ENCODE peak calls at places on chromosomes 7 and 10, in seven cellular contexts. A is CD8-positive, alpha-beta T cell; J is body of pancreas; D is Panc1; N is thoracic aorta; R is GM23338; Z is ascending aorta. V is an unnamed sample. For H3K4me1, the result is how much of the 10 kb centered on the place peaks cover.

GRCh38 chr7:29239638-29240037 is 45.1 kb downstream of the CHN2 start:
- DNase-seq in A (no peak), J (peak), D (no peak), N (no peak), R (peak), Z (no peak), V (no peak)

GRCh38 chr10:43336641-43337318 is 34.7 kb upstream of the FXYD4 start:
- DNase-seq in A (no peak), J (no peak), D (no peak), N (no peak), R (no peak), Z (no peak), V (no peak)

GRCh38 chr10:108632044-108632443 is 1291.3 kb downstream of the XPNPEP1 start:
- DNase-seq in A (no peak), J (no peak), D (no peak), N (no peak), R (no peak), Z (no peak), V (no peak)

GRCh38 chr7:123979876-123980275 is 53.0 kb downstream of the TMEM229A start:
- DNase-seq in A (no peak), J (no peak), D (no peak), N (no peak), R (no peak), Z (no peak), V (no peak)

GRCh38 chr7:98231489-98232275 is 20.4 kb downstream of the TECPR1 start:
- DNase-seq in A (no peak), J (no peak), D (no peak), N (no peak), R (no peak), Z (no peak), V (no peak)

GRCh38 chr7:75931676-75932075 is 16.7 kb downstream of the POR start:
- DNase-seq in A (no peak), J (no peak), D (no peak), N (no peak), R (no peak), Z (no peak), V (no peak)

GRCh38 chr10:66714741-66715140 is 211.1 kb upstream of the LRRTM3 start:
- DNase-seq in A (no peak), J (no peak), D (no peak), N (no peak), R (no peak), Z (no peak), V (no peak)

GRCh38 chr10:6070647-6071046 is 8.5 kb upstream of the IL2RA start:
- DNase-seq in A (no peak), J (no peak), D (no peak), N (no peak), R (no peak), Z (no peak), V (no peak)

GRCh38 chr7:3437467-3437866 is 136.4 kb downstream of the SDK1 start:
- DNase-seq in A (no peak), J (no peak), D (no peak), N (no peak), R (no peak), Z (no peak), V (no peak)

GRCh38 chr10:80464557-80465466 is 10.7 kb downstream of the TSPAN14 start:
- DNase-seq in A (no peak), J (peak), D (no peak), N (no peak), R (peak), Z (no peak), V (peak)

GRCh38 chr7:327305-327931 is 37.4 kb downstream of the FOXL3 start:
- DNase-seq in A (no peak), J (no peak), D (no peak), N (no peak), R (no peak), Z (no peak), V (no peak)

DNA sequence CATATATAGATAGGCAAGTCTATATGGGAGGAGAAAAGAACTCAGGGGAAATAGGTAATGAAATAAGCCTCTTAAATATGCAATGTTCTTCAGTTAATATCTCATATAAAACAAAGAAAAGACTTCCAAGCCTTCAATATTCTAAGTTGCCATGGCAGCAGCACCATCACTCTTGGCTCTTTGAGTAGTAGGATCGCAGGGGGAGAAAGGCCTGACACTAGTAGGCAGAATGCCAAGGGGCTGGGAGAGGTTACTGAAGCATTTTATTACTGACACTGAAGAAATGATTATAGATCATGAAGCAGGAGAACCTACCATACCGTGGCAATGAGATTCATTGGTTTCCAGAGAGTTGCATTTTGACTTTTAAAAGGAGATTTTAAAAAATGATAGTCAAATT is 193.9 kb downstream of the NXPH1 start:
- DNase-seq in A (no peak), J (no peak), D (no peak), N (no peak), R (peak), Z (no peak), V (no peak)
- H3K4me1 ChIP-seq in A (under half), J (under half), D (under half), N (under half), R (under half), Z (under half), V (under half)

GRCh38 chr7:141356096-141356495 is 195.1 kb upstream of the AGK start:
- DNase-seq in A (no peak), J (no peak), D (no peak), N (no peak), R (no peak), Z (no peak), V (no peak)
- H3K4me1 ChIP-seq in A (under half), J (under half), D (under half), N (under half), R (under half), Z (under half), V (under half)

GRCh38 chr7:77427996-77428603 is 12.0 kb upstream of the GSAP start:
- DNase-seq in A (no peak), J (no peak), D (no peak), N (no peak), R (peak), Z (no peak), V (no peak)
- H3K4me1 ChIP-seq in A (under half), J (under half), D (under half), N (under half), R (under half), Z (under half), V (under half)

DNA sequence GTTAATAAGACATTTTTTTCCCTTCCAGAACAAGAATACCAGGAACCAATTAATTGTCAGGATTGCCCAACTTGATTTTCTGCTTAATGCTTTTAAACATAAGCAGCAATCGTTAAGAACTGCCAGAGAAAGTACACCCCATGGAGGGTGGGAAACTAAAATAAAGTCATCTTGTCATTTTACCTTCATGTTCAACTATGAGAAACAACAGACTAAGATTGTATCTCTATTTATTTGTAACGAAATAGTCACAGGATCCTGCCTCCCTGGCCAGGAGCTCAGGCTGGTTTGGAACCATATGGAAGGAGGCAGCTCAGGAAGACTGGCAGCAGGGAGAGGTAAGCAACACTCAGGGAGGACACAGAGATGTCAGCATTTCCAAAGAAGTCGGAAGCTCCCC is 129.6 kb downstream of the TNS3 start:
- DNase-seq in A (no peak), J (peak), D (no peak), N (no peak), R (no peak), Z (no peak), V (no peak)
- H3K4me1 ChIP-seq in A (under half), J (half or more), D (half or more), N (half or more), R (under half), Z (under half), V (under half)

DNA sequence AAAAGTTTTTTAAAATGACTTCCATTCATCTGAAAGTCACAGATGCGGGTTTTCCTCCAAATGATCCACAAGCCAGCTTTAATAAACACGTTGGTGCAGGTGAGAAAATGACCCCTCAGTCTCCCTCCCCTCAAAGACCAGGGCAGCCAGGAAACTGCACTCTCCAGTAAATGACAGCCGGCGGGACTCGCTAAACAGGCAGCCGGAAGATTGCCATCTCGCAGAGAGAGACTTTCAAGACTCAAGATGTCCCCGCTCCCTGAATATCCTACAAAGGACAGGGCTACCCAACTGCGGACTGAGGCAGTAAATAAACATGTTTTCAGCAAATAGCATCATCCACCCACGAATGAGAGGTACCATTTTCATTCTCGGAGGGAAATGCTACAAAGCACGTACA is 116.8 kb downstream of the DIP2C start:
- DNase-seq in A (no peak), J (no peak), D (no peak), N (no peak), R (no peak), Z (no peak), V (no peak)
- H3K4me1 ChIP-seq in A (under half), J (under half), D (under half), N (under half), R (under half), Z (under half), V (under half)

DNA sequence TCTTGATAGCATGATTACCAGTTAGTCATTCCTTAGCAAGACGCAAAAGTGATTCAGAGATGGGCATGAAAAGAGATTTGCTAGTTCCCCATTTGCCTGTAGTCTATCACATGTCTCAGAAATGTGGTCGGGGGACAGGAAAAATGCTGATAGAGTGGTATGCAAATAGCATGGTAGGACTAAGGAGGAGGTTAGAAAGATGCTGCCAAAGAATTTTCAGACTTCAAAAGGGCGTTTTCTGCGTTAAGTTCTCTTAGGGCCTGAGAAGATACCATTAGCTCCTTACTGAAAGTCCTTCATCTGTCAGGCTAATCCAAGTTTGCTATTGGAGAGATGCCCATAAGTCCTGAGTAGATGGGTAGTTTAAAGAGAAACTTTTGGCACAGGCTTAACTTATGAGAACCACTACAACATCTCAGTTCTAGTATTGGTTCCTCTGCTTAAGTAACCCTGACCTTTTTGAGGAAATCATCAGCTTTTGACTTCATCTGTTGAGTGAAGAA is 2.7 kb downstream of the CALD1 start:
- DNase-seq in A (no peak), J (no peak), D (no peak), N (no peak), R (no peak), Z (no peak), V (no peak)
- H3K4me1 ChIP-seq in A (under half), J (under half), D (under half), N (half or more), R (under half), Z (under half), V (under half)